ENCODE peak calls at places on chromosomes 3 and 15, in five cellular contexts. One of them, this sample, is unnamed.
A peak's percentile ranks its signal among the peaks of the same experiment; 100 is the strongest.

GRCh38 chr15:40477703-40478269 is 7.0 kb downstream of the CHST14 start:
- DNase-seq in A549: no peak
- DNase-seq in HepG2: no peak
- DNase-seq in K562: no peak
- DNase-seq in GM12878: no peak
- DNase-seq in this sample: no peak

GRCh38 chr15:92277776-92278175 is 115.9 kb upstream of the ST8SIA2 start:
- DNase-seq in K562: no peak
- DNase-seq in HepG2: no peak
- DNase-seq in GM12878: no peak
- DNase-seq in A549: peak; percentile 48
- DNase-seq in this sample: peak; percentile 50

GRCh38 chr3:24264748-24265158 is 229.9 kb downstream of the THRB start:
- DNase-seq in A549: peak; percentile 53
- DNase-seq in HepG2: peak; percentile 53
- DNase-seq in K562: peak; percentile 83
- DNase-seq in GM12878: no peak
- DNase-seq in this sample: peak; percentile 47

GRCh38 chr15:27589260-27589659 is 509.9 kb downstream of the OCA2 start:
- DNase-seq in A549: no peak
- DNase-seq in HepG2: no peak
- DNase-seq in GM12878: no peak
- DNase-seq in K562: no peak
- DNase-seq in this sample: no peak

GRCh38 chr15:79682285-79682684 is 214.5 kb downstream of the MTHFS start:
- DNase-seq in HepG2: no peak
- DNase-seq in GM12878: no peak
- DNase-seq in K562: no peak
- DNase-seq in A549: peak; percentile 52
- DNase-seq in this sample: peak; percentile 27

GRCh38 chr3:171347017-171347979 is 112.9 kb downstream of the TNIK start:
- DNase-seq in HepG2: no peak
- DNase-seq in K562: no peak
- DNase-seq in A549: no peak
- DNase-seq in GM12878: peak; percentile 95
- DNase-seq in this sample: no peak

GRCh38 chr3:18988619-18989229 is 159.6 kb upstream of the KCNH8 start:
- DNase-seq in A549: peak; percentile 38
- DNase-seq in K562: no peak
- DNase-seq in GM12878: no peak
- DNase-seq in HepG2: peak; percentile 12
- DNase-seq in this sample: peak; percentile 50

GRCh38 chr15:29448320-29448719 is 178.7 kb upstream of the NSMCE3 start:
- DNase-seq in HepG2: no peak
- DNase-seq in GM12878: no peak
- DNase-seq in K562: no peak
- DNase-seq in A549: no peak
- DNase-seq in this sample: no peak

GRCh38 chr3:179418610-179419009 is 32.7 kb downstream of the GNB4 start:
- DNase-seq in GM12878: no peak
- DNase-seq in A549: no peak
- DNase-seq in HepG2: no peak
- DNase-seq in K562: no peak
- DNase-seq in this sample: no peak

GRCh38 chr15:99076555-99077308 is 28.1 kb upstream of the SYNM start:
- DNase-seq in K562: peak; percentile 61
- DNase-seq in GM12878: peak; percentile 74
- DNase-seq in HepG2: peak; percentile 67
- DNase-seq in A549: peak; percentile 91
- DNase-seq in this sample: peak; percentile 74

GRCh38 chr3:194250104-194251002 is 100.8 kb downstream of the CPN2 start:
- DNase-seq in K562: no peak
- DNase-seq in HepG2: no peak
- DNase-seq in GM12878: no peak
- DNase-seq in A549: no peak
- DNase-seq in this sample: peak; percentile 84

GRCh38 chr15:58530056-58530590 is 98.3 kb downstream of the LIPC start:
- DNase-seq in HepG2: no peak
- DNase-seq in K562: no peak
- DNase-seq in A549: no peak
- DNase-seq in GM12878: no peak
- DNase-seq in this sample: no peak

GRCh38 chr3:197749315-197749600 is 425 bp upstream of the FYTTD1 start:
- DNase-seq in A549: peak; percentile 49
- DNase-seq in GM12878: no peak
- DNase-seq in K562: peak; percentile 45
- DNase-seq in HepG2: no peak
- DNase-seq in this sample: peak; percentile 83

GRCh38 chr3:59006791-59007517 is 42.9 kb downstream of the CFAP20DC start:
- DNase-seq in HepG2: no peak
- DNase-seq in A549: no peak
- DNase-seq in GM12878: no peak
- DNase-seq in K562: no peak
- DNase-seq in this sample: no peak

GRCh38 chr3:28791713-28792255 is 443.2 kb upstream of the AZI2 start:
- DNase-seq in HepG2: no peak
- DNase-seq in GM12878: no peak
- DNase-seq in A549: no peak
- DNase-seq in K562: no peak
- DNase-seq in this sample: no peak

GRCh38 chr3:117587416-117587815 is 877.8 kb downstream of the TUSC7 start:
- DNase-seq in GM12878: no peak
- DNase-seq in A549: no peak
- DNase-seq in HepG2: no peak
- DNase-seq in K562: no peak
- DNase-seq in this sample: no peak

GRCh38 chr15:60507596-60508424 is 28.9 kb upstream of the ICE2 start:
- DNase-seq in GM12878: peak; percentile 83
- DNase-seq in A549: peak; percentile 75
- DNase-seq in HepG2: peak; percentile 43
- DNase-seq in K562: peak; percentile 64
- DNase-seq in this sample: peak; percentile 60

GRCh38 chr3:179036626-179037300 is 34.8 kb downstream of the ZMAT3 start:
- DNase-seq in K562: no peak
- DNase-seq in A549: no peak
- DNase-seq in HepG2: no peak
- DNase-seq in GM12878: no peak
- DNase-seq in this sample: no peak

GRCh38 chr3:33898901-33899300 is 100.5 kb downstream of the PDCD6IP start:
- DNase-seq in GM12878: no peak
- DNase-seq in K562: no peak
- DNase-seq in A549: no peak
- DNase-seq in HepG2: no peak
- DNase-seq in this sample: no peak

GRCh38 chr3:146801492-146801891 is 196.3 kb upstream of the PLSCR5 start:
- DNase-seq in A549: no peak
- DNase-seq in K562: no peak
- DNase-seq in HepG2: no peak
- DNase-seq in GM12878: no peak
- DNase-seq in this sample: no peak

GRCh38 chr3:158104346-158105020 is 1.7 kb downstream of the SHOX2 start:
- DNase-seq in GM12878: no peak
- DNase-seq in K562: no peak
- DNase-seq in HepG2: no peak
- DNase-seq in A549: no peak
- DNase-seq in this sample: no peak

DNA sequence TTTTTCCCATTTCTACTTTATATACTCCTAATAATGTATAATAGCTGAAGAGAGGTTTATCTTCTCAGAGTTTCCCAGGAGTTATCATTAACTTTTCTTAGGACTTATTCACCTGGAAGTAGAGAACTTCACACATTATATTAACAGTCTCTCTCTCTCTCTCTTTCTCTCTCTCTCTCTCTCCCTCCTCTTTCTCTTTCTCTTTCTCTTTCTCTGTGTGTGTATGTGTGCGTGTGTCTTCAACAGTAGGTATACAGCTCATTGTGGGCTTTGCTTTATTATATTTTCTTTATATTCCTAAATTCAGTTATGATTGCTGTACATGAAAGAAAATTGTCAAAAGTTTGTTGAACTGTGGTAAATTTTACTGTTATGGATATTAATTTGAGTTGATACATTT is 353.8 kb downstream of the ROBO1 start:
- DNase-seq in HepG2: no peak
- DNase-seq in GM12878: no peak
- DNase-seq in A549: no peak
- DNase-seq in K562: no peak
- DNase-seq in this sample: no peak
- TF ChIP-seq SMC3 in HepG2: no peak
- TF ChIP-seq SMC3 in GM12878: no peak
- TF ChIP-seq SMC3 in A549: no peak
- TF ChIP-seq SMC3 in K562: no peak
- TF ChIP-seq SMC3 in this sample: no peak

GRCh38 chr3:188157407-188157806 is 3.5 kb downstream of the LPP start:
- DNase-seq in A549: no peak
- DNase-seq in K562: no peak
- DNase-seq in GM12878: no peak
- DNase-seq in HepG2: no peak
- DNase-seq in this sample: no peak

GRCh38 chr3:188160751-188161150 is 6.8 kb downstream of the LPP start:
- DNase-seq in K562: no peak
- DNase-seq in GM12878: no peak
- DNase-seq in A549: no peak
- DNase-seq in HepG2: no peak
- DNase-seq in this sample: no peak

GRCh38 chr3:188158731-188159355 is 4.9 kb downstream of the LPP start:
- DNase-seq in K562: no peak
- DNase-seq in GM12878: no peak
- DNase-seq in A549: no peak
- DNase-seq in HepG2: no peak
- DNase-seq in this sample: no peak

GRCh38 chr3:188156051-188156450 is 2.1 kb downstream of the LPP start:
- DNase-seq in A549: no peak
- DNase-seq in K562: no peak
- DNase-seq in GM12878: no peak
- DNase-seq in HepG2: no peak
- DNase-seq in this sample: no peak

DNA sequence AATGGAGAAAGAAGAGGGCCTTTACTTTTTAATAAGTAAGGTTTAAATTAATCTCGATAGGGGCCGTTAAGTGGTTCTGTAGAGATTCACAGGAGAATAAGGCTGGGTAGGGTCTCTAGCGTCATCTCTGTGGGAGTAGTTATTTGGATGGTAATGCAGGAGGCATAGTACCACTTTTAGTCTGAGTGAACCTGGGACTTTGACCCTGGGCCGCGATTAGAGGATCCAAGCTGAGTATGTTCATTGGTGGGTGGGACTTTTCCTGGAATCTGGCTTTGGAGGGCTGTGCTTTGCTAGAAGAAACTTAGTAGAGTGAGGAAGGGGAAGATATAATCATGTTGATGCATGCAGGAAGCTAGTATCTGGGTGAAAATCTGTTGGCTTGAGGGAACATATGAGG is 4.0 kb downstream of the LPP start:
- DNase-seq in A549: no peak
- DNase-seq in K562: no peak
- DNase-seq in HepG2: peak; percentile 78
- DNase-seq in GM12878: no peak
- DNase-seq in this sample: no peak
- H3K4me1 ChIP-seq in A549: peaks cover 55% of the 10 kb centered on the region
- H3K4me1 ChIP-seq in K562: no peaks in the 10 kb centered on the region
- H3K4me1 ChIP-seq in HepG2: peaks cover 90% of the 10 kb centered on the region
- H3K4me1 ChIP-seq in GM12878: no peaks in the 10 kb centered on the region
- H3K4me1 ChIP-seq in this sample: no peaks in the 10 kb centered on the region

GRCh38 chr3:173733029-173733652 is 335.6 kb downstream of the NLGN1 start:
- DNase-seq in HepG2: peak; percentile 12
- DNase-seq in K562: no peak
- DNase-seq in A549: peak; percentile 16
- DNase-seq in GM12878: no peak
- DNase-seq in this sample: peak; percentile 4
- TF ChIP-seq MAX in HepG2: no peak
- TF ChIP-seq MAX in K562: no peak
- TF ChIP-seq MAX in A549: no peak
- TF ChIP-seq MAX in GM12878: no peak
- TF ChIP-seq MAX in this sample: no peak

GRCh38 chr3:77563012-77563411 is 523.1 kb downstream of the ROBO2 start:
- DNase-seq in K562: no peak
- DNase-seq in A549: no peak
- DNase-seq in GM12878: no peak
- DNase-seq in HepG2: no peak
- DNase-seq in this sample: no peak

DNA sequence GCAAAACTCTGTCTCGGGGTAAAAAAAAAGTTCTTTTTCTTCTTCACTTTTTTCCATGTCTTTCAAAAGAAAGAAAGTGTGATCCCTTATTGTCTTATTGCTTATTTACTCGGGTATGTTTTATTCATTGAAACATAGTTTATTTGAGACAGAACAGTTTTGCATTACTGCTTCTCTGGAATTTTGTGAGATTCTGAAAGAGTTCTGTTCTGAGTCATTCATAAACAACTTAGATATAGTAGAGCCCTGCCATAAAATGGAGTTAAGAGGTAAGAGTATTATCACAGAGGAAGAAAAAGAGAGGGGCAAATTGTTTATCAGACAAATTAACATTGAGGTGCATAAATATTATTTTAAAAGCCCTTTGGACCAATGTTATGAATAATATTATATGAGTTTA is 522.2 kb downstream of the ROBO2 start:
- DNase-seq in A549: no peak
- DNase-seq in GM12878: no peak
- DNase-seq in HepG2: no peak
- DNase-seq in K562: no peak
- DNase-seq in this sample: no peak
- TF ChIP-seq SMC3 in A549: no peak
- TF ChIP-seq SMC3 in GM12878: no peak
- TF ChIP-seq SMC3 in HepG2: no peak
- TF ChIP-seq SMC3 in K562: no peak
- TF ChIP-seq SMC3 in this sample: no peak

DNA sequence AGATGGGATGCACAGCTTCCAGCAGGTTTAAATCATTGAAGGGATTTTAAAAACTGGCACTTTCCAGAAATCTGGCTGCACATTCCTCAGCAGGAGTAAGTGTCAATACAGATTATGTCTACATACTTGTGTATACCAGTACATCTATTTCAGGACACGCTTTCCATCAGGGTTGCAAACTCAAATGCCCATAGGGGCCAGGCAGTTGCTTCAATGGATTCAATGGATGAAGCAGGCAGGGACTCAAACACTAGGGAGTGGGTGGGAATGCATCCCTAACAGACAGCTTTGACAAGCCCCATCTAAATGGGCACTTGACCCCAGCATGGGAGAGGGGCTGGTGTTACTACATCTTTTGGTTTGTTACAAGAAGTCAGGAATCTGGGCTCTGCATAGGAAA is 136.8 kb downstream of the FOXP1 start:
- DNase-seq in HepG2: no peak
- DNase-seq in GM12878: no peak
- DNase-seq in K562: no peak
- DNase-seq in A549: no peak
- DNase-seq in this sample: no peak
- H3K4me1 ChIP-seq in HepG2: peaks cover 21% of the 10 kb centered on the region
- H3K4me1 ChIP-seq in GM12878: peaks cover 14% of the 10 kb centered on the region
- H3K4me1 ChIP-seq in K562: peaks cover 8% of the 10 kb centered on the region
- H3K4me1 ChIP-seq in A549: peaks cover 6% of the 10 kb centered on the region
- H3K4me1 ChIP-seq in this sample: peaks cover 39% of the 10 kb centered on the region